ENCODE peak calls at places on chromosomes 6 and 20, in five cellular contexts. C is thoracic aorta; A is naive thymus-derived CD4-positive, alpha-beta T cell; L is cardiac muscle cell; Y is heart right ventricle. F is an unnamed sample.

GRCh38 chr6:72367439-72367838 is 254.4 kb upstream of the KCNQ5 start:
- DNase-seq in C (no peak), A (no peak), L (no peak), Y (no peak), F (no peak)

GRCh38 chr6:45709834-45710233 is 305.8 kb downstream of the CLIC5 start:
- DNase-seq in C (no peak), L (peak), Y (no peak), A (no peak), F (no peak)

GRCh38 chr20:25749667-25750066 is 53.0 kb upstream of the ZNF337 start:
- DNase-seq in L (no peak), Y (no peak), C (no peak), A (no peak), F (no peak)

GRCh38 chr6:150698421-150698820 is 98.7 kb downstream of the PLEKHG1 start:
- DNase-seq in Y (no peak), A (no peak), L (no peak), C (no peak), F (no peak)

GRCh38 chr20:631091-631490 is 21.0 kb upstream of the TCF15 start:
- DNase-seq in A (no peak), L (no peak), C (no peak), Y (no peak), F (no peak)

GRCh38 chr20:46872315-46873211 is 22.1 kb upstream of the EYA2 start:
- DNase-seq in C (no peak), Y (no peak), A (no peak), L (peak), F (no peak)

GRCh38 chr6:24524801-24525200 is 30.0 kb downstream of the ALDH5A1 start:
- DNase-seq in C (no peak), L (peak), A (peak), Y (no peak), F (peak)

GRCh38 chr20:53586640-53587039 is 7.0 kb downstream of the ZNF217 start:
- DNase-seq in Y (no peak), A (no peak), L (no peak), C (no peak), F (no peak)

GRCh38 chr6:80348263-80348662 is 241.8 kb downstream of the BCKDHB start:
- DNase-seq in L (no peak), Y (peak), C (no peak), A (no peak), F (no peak)

GRCh38 chr6:38510205-38510604 is 129.5 kb downstream of the BTBD9 start:
- DNase-seq in C (no peak), L (no peak), A (no peak), Y (no peak), F (no peak)

GRCh38 chr6:121881974-121882667 is 446.7 kb downstream of the GJA1 start:
- DNase-seq in L (peak), A (no peak), Y (no peak), C (no peak), F (no peak)

GRCh38 chr20:63254536-63255384 is 497 bp upstream of the NKAIN4 start:
- DNase-seq in A (no peak), Y (no peak), L (no peak), C (no peak), F (no peak)

GRCh38 chr6:69668916-69669315 is 127.9 kb downstream of the LMBRD1 start:
- DNase-seq in A (no peak), Y (no peak), L (no peak), C (no peak), F (no peak)

GRCh38 chr6:5464096-5464885 is 203.0 kb downstream of the FARS2 start:
- DNase-seq in L (peak), A (no peak), C (no peak), Y (no peak), F (no peak)

GRCh38 chr6:127855542-127856159 is 45.2 kb downstream of the THEMIS start:
- DNase-seq in Y (peak), A (peak), C (no peak), L (peak), F (no peak)

GRCh38 chr20:2295886-2296544 is at the start of gene TGM3:
- DNase-seq in Y (no peak), A (no peak), C (no peak), L (no peak), F (no peak)

GRCh38 chr6:132259070-132259469 is 142.2 kb downstream of the MOXD1 start:
- DNase-seq in L (peak), C (no peak), Y (no peak), A (no peak), F (no peak)

GRCh38 chr20:58793512-58794420 is 56.9 kb downstream of the GNAS-AS1 start:
- DNase-seq in C (no peak), Y (no peak), L (no peak), A (no peak), F (no peak)

GRCh38 chr20:5818346-5818681 is 68.1 kb downstream of the SHLD1 start:
- DNase-seq in L (no peak), Y (no peak), C (no peak), A (no peak), F (no peak)

GRCh38 chr6:138483911-138484731 is 15.2 kb downstream of the NHSL1 start:
- DNase-seq in A (no peak), C (no peak), Y (no peak), L (no peak), F (no peak)

GRCh38 chr6:109381007-109381746 is 1.1 kb downstream of the CD164 start:
- DNase-seq in Y (no peak), C (no peak), A (no peak), L (no peak), F (no peak)

GRCh38 chr6:100664274-100665040 is 199.7 kb upstream of the SIM1 start:
- DNase-seq in Y (no peak), A (peak), C (no peak), L (peak), F (no peak)

GRCh38 chr20:9359561-9360308 is 154.7 kb upstream of the LAMP5 start:
- DNase-seq in Y (peak), C (no peak), A (no peak), L (peak), F (peak)

GRCh38 chr6:90293319-90293937 is 3.2 kb downstream of the BACH2 start:
- DNase-seq in C (no peak), Y (no peak), A (peak), L (no peak), F (no peak)

GRCh38 chr20:63957004-63957689 is 931 bp upstream of the UCKL1 start:
- DNase-seq in C (no peak), A (no peak), Y (peak), L (peak), F (peak)

GRCh38 chr20:46113071-46113470 is 5.0 kb upstream of the CD40 start:
- DNase-seq in L (no peak), Y (no peak), C (no peak), A (no peak), F (no peak)

GRCh38 chr6:107489636-107490567 is at the start of gene SOBP:
- DNase-seq in C (no peak), Y (peak), L (peak), A (peak), F (no peak)

GRCh38 chr20:32649697-32650471 is 23.9 kb downstream of the C20orf203 start:
- DNase-seq in Y (no peak), A (no peak), C (no peak), L (no peak), F (no peak)

GRCh38 chr20:13384132-13384531 is 163.1 kb downstream of the ISM1 start:
- DNase-seq in Y (no peak), C (no peak), L (no peak), A (no peak), F (no peak)

GRCh38 chr6:110528930-110529325 is 52.5 kb upstream of the SLC22A16 start:
- DNase-seq in L (no peak), Y (no peak), A (no peak), C (no peak), F (no peak)

GRCh38 chr6:157194643-157195042 is 128.7 kb downstream of the TMEM242 start:
- DNase-seq in L (peak), C (no peak), Y (no peak), A (no peak), F (no peak)

GRCh38 chr20:6515261-6515660 is 252.2 kb upstream of the BMP2 start:
- DNase-seq in L (no peak), A (no peak), C (no peak), Y (no peak), F (no peak)

GRCh38 chr6:7241709-7242645 is 71.0 kb downstream of the SSR1 start:
- DNase-seq in L (no peak), Y (no peak), C (no peak), A (no peak), F (no peak)

GRCh38 chr6:109768485-109768884 is 77.4 kb downstream of the FIG4 start:
- DNase-seq in C (no peak), Y (no peak), A (no peak), L (peak), F (no peak)

GRCh38 chr6:142728367-142728766 is 216.6 kb downstream of the HIVEP2 start:
- DNase-seq in L (peak), A (no peak), C (no peak), Y (no peak), F (no peak)
- H3K4me3 ChIP-seq in L (no peak), A (no peak), C (no peak), Y (no peak), F (no peak)

GRCh38 chr6:166598441-166599138 is 12.1 kb upstream of the RAMACL start:
- DNase-seq in L (peak), Y (peak), A (no peak), C (peak), F (no peak)
- H3K4me3 ChIP-seq in L (no peak), Y (no peak), A (no peak), C (no peak), F (no peak)

DNA sequence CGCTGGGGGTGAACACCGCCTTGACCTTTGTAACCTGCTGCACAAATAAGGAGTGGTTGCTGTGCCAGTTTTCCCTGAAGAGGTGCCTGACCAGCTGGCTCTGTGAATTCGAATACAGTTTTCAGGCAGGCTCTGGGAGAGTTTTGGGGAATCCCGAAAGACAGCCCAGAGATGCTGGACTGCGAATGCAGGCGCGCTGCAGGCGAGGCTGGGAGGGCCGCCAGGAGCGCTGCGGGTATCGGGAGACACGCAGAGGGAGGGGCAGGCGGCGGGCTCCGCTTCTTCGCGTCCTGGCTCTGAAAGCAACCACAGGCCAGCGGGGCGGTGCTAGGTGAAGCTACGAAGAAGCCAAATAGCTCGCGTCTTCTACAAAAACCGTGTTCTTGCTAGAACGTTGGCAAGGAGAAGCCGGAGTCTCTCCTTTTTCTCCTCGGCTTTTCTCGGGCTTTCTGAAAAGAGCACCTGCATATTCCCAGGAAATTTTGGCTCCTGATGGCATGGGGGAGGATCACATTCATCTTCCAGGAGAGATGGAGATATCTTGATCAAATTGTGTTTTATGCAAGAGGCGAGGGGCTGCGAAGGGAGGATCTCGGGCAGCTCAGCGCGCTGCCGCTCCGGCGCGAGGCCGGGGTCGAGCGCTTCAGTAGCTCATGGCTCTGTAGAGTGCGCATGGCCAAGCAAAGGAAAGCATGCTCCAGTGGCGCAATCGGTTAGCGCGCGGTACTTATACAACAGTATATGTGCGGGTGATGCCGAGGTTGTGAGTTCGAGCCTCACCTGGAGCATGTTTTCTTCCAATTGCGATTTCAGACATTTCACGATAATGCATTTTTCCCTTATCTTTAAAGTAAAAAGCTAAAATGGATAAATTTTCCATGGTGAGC is 158.1 kb upstream of the ZNF184 start:
- DNase-seq in L (peak), C (no peak), A (no peak), Y (no peak), F (no peak)
- H3K4me3 ChIP-seq in L (peak), C (peak), A (no peak), Y (peak), F (peak)

GRCh38 chr6:14141531-14141930 is 24.0 kb downstream of the CD83 start:
- DNase-seq in A (no peak), Y (no peak), C (no peak), L (no peak), F (no peak)
- H3K4me3 ChIP-seq in A (no peak), Y (no peak), C (no peak), L (no peak), F (no peak)

GRCh38 chr20:37096415-37097039 is 730 bp upstream of the RBL1 start:
- DNase-seq in Y (no peak), A (no peak), L (no peak), C (no peak), F (no peak)
- H3K4me3 ChIP-seq in Y (peak), A (peak), L (peak), C (peak), F (peak)

GRCh38 chr20:59936409-59936808 is 3.0 kb upstream of the SYCP2 start:
- DNase-seq in Y (no peak), L (no peak), C (no peak), A (no peak), F (no peak)
- H3K4me3 ChIP-seq in Y (no peak), L (no peak), C (no peak), A (no peak), F (no peak)

GRCh38 chr20:41370176-41370575 is 3.6 kb upstream of the EMILIN3 start:
- DNase-seq in A (no peak), Y (no peak), C (no peak), L (no peak), F (no peak)
- H3K4me3 ChIP-seq in A (no peak), Y (no peak), C (no peak), L (no peak), F (no peak)

GRCh38 chr6:170287371-170287876 is 3.5 kb downstream of the DLL1 start:
- DNase-seq in Y (no peak), C (no peak), L (no peak), A (no peak), F (no peak)

GRCh38 chr6:170289971-170290305 is 940 bp downstream of the DLL1 start:
- DNase-seq in C (no peak), A (no peak), Y (no peak), L (no peak), F (no peak)

GRCh38 chr6:170290306-170291128 is at the start of gene DLL1:
- DNase-seq in A (no peak), L (peak), Y (peak), C (no peak), F (no peak)

GRCh38 chr6:170288091-170288631 is 2.7 kb downstream of the DLL1 start:
- DNase-seq in L (no peak), A (no peak), Y (no peak), C (no peak), F (no peak)

DNA sequence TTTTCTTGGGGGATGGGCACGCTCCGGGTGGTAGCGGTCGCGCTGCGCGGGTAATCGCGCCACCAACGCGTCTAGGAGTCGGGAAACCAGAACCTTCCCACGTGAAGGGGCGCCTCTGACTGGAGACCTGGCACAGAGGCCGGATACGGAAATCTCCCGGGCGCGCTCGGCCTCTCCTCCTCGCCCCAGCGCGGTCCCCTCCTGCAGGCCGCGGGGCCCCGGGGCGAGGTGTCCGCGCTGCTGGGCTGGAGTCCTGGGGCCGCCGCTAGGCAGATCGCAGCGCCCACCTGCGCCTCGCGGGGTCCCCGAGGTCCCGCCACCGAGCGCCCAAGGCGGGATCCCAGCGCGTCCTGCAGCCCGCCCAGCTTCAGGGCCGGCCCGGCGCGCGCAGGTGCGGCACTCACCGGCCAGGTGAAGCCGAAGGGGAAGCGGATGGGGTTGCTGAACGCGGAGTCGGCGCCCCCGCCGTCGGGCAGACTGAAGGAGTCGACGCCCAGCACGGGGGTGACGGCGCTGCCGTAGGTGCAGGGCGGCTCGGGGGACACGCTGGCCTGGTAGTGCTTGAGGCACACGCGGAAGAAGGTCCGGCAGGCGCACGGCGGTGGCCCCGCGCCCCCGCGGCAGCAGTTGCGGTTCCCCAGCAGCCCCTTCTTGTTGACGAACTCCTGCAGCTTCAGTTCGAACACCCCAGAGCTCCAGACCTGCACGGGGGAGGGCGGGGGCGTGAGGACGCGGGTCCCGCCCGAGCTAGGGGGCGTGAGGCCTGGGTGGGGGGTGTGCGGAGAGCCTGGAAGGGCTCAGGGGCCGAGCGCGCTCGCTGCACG is 1.6 kb downstream of the DLL1 start:
- DNase-seq in L (no peak), Y (no peak), A (no peak), C (no peak), F (no peak)
- H3K4me3 ChIP-seq in L (peak), Y (peak), A (peak), C (peak), F (peak)

GRCh38 chr6:33391278-33392167 is at the start of gene KIFC1:
- DNase-seq in L (peak), Y (peak), C (peak), A (peak), F (peak)
- H3K4me3 ChIP-seq in L (peak), Y (peak), C (peak), A (peak), F (peak)